ENCODE peak calls at places on chromosomes 5 and 9, in ten cellular contexts. One of them, this sample, is unnamed.

GRCh38 chr9:107650321-107650720 is 160.8 kb upstream of the KLF4 start:
- DNase-seq in Peyer's patch: no peak
- DNase-seq in body of pancreas: no peak
- DNase-seq in IMR-90: peak
- DNase-seq in colonic mucosa: no peak
- DNase-seq in transverse colon: no peak
- DNase-seq in psoas muscle: no peak
- DNase-seq in thoracic aorta: no peak
- DNase-seq in WERI-Rb-1: no peak
- DNase-seq in uterus: no peak
- DNase-seq in this sample: no peak

GRCh38 chr9:74770508-74771261 is 117.0 kb downstream of the TRPM6 start:
- DNase-seq in psoas muscle: no peak
- DNase-seq in uterus: no peak
- DNase-seq in Peyer's patch: no peak
- DNase-seq in body of pancreas: peak
- DNase-seq in WERI-Rb-1: peak
- DNase-seq in colonic mucosa: no peak
- DNase-seq in IMR-90: no peak
- DNase-seq in transverse colon: peak
- DNase-seq in thoracic aorta: no peak
- DNase-seq in this sample: no peak

GRCh38 chr5:142829821-142830220 is 59.6 kb downstream of the ARHGAP26 start:
- DNase-seq in body of pancreas: no peak
- DNase-seq in thoracic aorta: no peak
- DNase-seq in psoas muscle: no peak
- DNase-seq in IMR-90: peak
- DNase-seq in uterus: peak
- DNase-seq in colonic mucosa: no peak
- DNase-seq in Peyer's patch: no peak
- DNase-seq in WERI-Rb-1: no peak
- DNase-seq in transverse colon: no peak
- DNase-seq in this sample: no peak

GRCh38 chr9:98907055-98907454 is 36.7 kb upstream of the COL15A1 start:
- DNase-seq in colonic mucosa: no peak
- DNase-seq in transverse colon: no peak
- DNase-seq in psoas muscle: no peak
- DNase-seq in IMR-90: no peak
- DNase-seq in body of pancreas: no peak
- DNase-seq in uterus: no peak
- DNase-seq in WERI-Rb-1: no peak
- DNase-seq in Peyer's patch: no peak
- DNase-seq in thoracic aorta: no peak
- DNase-seq in this sample: no peak

GRCh38 chr9:110083866-110084265 is 124.1 kb downstream of the C9orf152 start:
- DNase-seq in IMR-90: no peak
- DNase-seq in WERI-Rb-1: no peak
- DNase-seq in colonic mucosa: no peak
- DNase-seq in Peyer's patch: no peak
- DNase-seq in psoas muscle: no peak
- DNase-seq in thoracic aorta: no peak
- DNase-seq in body of pancreas: no peak
- DNase-seq in uterus: no peak
- DNase-seq in transverse colon: no peak
- DNase-seq in this sample: no peak

GRCh38 chr9:91334053-91334452 is 27.7 kb downstream of the AUH start:
- DNase-seq in psoas muscle: no peak
- DNase-seq in uterus: no peak
- DNase-seq in Peyer's patch: no peak
- DNase-seq in colonic mucosa: no peak
- DNase-seq in thoracic aorta: no peak
- DNase-seq in WERI-Rb-1: no peak
- DNase-seq in transverse colon: no peak
- DNase-seq in body of pancreas: no peak
- DNase-seq in IMR-90: peak
- DNase-seq in this sample: no peak

GRCh38 chr5:147348046-147348445 is 113.2 kb downstream of the STK32A start:
- DNase-seq in transverse colon: no peak
- DNase-seq in colonic mucosa: no peak
- DNase-seq in thoracic aorta: no peak
- DNase-seq in psoas muscle: no peak
- DNase-seq in IMR-90: peak
- DNase-seq in WERI-Rb-1: no peak
- DNase-seq in Peyer's patch: no peak
- DNase-seq in body of pancreas: no peak
- DNase-seq in uterus: no peak
- DNase-seq in this sample: no peak

GRCh38 chr9:36725777-36726356 is 153.2 kb downstream of the MELK start:
- DNase-seq in body of pancreas: no peak
- DNase-seq in IMR-90: no peak
- DNase-seq in thoracic aorta: no peak
- DNase-seq in WERI-Rb-1: no peak
- DNase-seq in transverse colon: no peak
- DNase-seq in Peyer's patch: no peak
- DNase-seq in colonic mucosa: no peak
- DNase-seq in uterus: no peak
- DNase-seq in psoas muscle: no peak
- DNase-seq in this sample: no peak

GRCh38 chr9:127884427-127884911 is 7.0 kb upstream of the AK1 start:
- DNase-seq in thoracic aorta: no peak
- DNase-seq in IMR-90: no peak
- DNase-seq in Peyer's patch: no peak
- DNase-seq in colonic mucosa: no peak
- DNase-seq in transverse colon: no peak
- DNase-seq in body of pancreas: peak
- DNase-seq in uterus: peak
- DNase-seq in psoas muscle: peak
- DNase-seq in WERI-Rb-1: no peak
- DNase-seq in this sample: no peak

GRCh38 chr5:65721050-65721774 is 697 bp downstream of the SGTB start:
- DNase-seq in uterus: peak
- DNase-seq in Peyer's patch: peak
- DNase-seq in colonic mucosa: peak
- DNase-seq in thoracic aorta: peak
- DNase-seq in body of pancreas: peak
- DNase-seq in transverse colon: peak
- DNase-seq in psoas muscle: peak
- DNase-seq in IMR-90: peak
- DNase-seq in WERI-Rb-1: peak
- DNase-seq in this sample: peak

GRCh38 chr5:153626836-153627235 is 136.4 kb downstream of the GRIA1 start:
- DNase-seq in psoas muscle: no peak
- DNase-seq in colonic mucosa: no peak
- DNase-seq in IMR-90: no peak
- DNase-seq in Peyer's patch: no peak
- DNase-seq in body of pancreas: no peak
- DNase-seq in thoracic aorta: no peak
- DNase-seq in uterus: no peak
- DNase-seq in transverse colon: no peak
- DNase-seq in WERI-Rb-1: no peak
- DNase-seq in this sample: no peak

GRCh38 chr5:153625826-153626354 is 135.4 kb downstream of the GRIA1 start:
- DNase-seq in body of pancreas: no peak
- DNase-seq in transverse colon: no peak
- DNase-seq in psoas muscle: no peak
- DNase-seq in WERI-Rb-1: no peak
- DNase-seq in thoracic aorta: no peak
- DNase-seq in Peyer's patch: no peak
- DNase-seq in uterus: no peak
- DNase-seq in IMR-90: no peak
- DNase-seq in colonic mucosa: no peak
- DNase-seq in this sample: no peak

GRCh38 chr5:153619706-153620105 is 129.2 kb downstream of the GRIA1 start:
- DNase-seq in uterus: no peak
- DNase-seq in WERI-Rb-1: no peak
- DNase-seq in IMR-90: peak
- DNase-seq in body of pancreas: no peak
- DNase-seq in Peyer's patch: no peak
- DNase-seq in psoas muscle: no peak
- DNase-seq in colonic mucosa: no peak
- DNase-seq in transverse colon: no peak
- DNase-seq in thoracic aorta: no peak
- DNase-seq in this sample: no peak

GRCh38 chr5:153623906-153624765 is 133.7 kb downstream of the GRIA1 start:
- DNase-seq in transverse colon: no peak
- DNase-seq in thoracic aorta: no peak
- DNase-seq in uterus: no peak
- DNase-seq in IMR-90: peak
- DNase-seq in psoas muscle: no peak
- DNase-seq in Peyer's patch: no peak
- DNase-seq in WERI-Rb-1: no peak
- DNase-seq in body of pancreas: no peak
- DNase-seq in colonic mucosa: no peak
- DNase-seq in this sample: no peak

GRCh38 chr5:153623117-153623516 is 132.6 kb downstream of the GRIA1 start:
- DNase-seq in uterus: no peak
- DNase-seq in IMR-90: no peak
- DNase-seq in colonic mucosa: no peak
- DNase-seq in transverse colon: no peak
- DNase-seq in Peyer's patch: no peak
- DNase-seq in psoas muscle: no peak
- DNase-seq in thoracic aorta: no peak
- DNase-seq in WERI-Rb-1: no peak
- DNase-seq in body of pancreas: no peak
- DNase-seq in this sample: no peak
- TF ChIP-seq CTCF in uterus: no peak
- TF ChIP-seq CTCF in IMR-90: no peak
- TF ChIP-seq CTCF in colonic mucosa: no peak
- TF ChIP-seq CTCF in transverse colon: no peak
- TF ChIP-seq CTCF in Peyer's patch: no peak
- TF ChIP-seq CTCF in psoas muscle: no peak
- TF ChIP-seq CTCF in thoracic aorta: no peak
- TF ChIP-seq CTCF in WERI-Rb-1: no peak
- TF ChIP-seq CTCF in body of pancreas: no peak
- TF ChIP-seq CTCF in this sample: no peak

DNA sequence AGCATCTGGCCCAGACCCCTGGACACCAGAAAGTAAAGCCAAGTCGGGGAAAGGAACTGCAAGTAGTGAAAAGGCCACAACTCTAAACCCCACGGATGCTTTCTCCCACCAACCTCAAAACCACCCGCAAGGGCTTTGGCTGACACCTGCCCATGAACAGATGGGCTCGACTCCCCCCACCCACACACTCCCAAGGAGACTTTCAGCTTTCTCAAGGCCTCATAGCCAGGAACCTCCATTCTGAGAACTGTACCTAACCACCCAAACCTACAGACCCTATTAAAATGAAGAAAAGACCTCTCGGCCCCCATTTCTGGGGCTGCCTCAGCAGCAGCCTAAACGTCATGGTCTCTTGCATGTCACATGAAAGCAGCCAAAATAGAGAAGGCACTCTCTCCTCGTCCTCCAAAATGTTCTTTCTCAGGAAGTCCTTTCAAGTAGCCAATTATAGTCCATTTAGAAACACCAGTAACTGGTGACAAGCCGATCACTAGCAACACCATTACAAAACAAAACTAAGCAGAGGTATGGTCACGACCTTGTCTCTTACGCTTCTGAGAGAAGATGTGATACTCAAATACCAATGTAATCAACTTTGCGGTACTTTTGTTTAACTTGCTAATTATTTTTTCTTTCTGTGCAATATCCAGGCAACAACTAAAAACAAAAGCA is 2.9 kb downstream of the B4GALT1 start:
- DNase-seq in thoracic aorta: no peak
- DNase-seq in IMR-90: no peak
- DNase-seq in Peyer's patch: no peak
- DNase-seq in psoas muscle: no peak
- DNase-seq in WERI-Rb-1: peak
- DNase-seq in body of pancreas: no peak
- DNase-seq in colonic mucosa: no peak
- DNase-seq in transverse colon: peak
- DNase-seq in uterus: no peak
- DNase-seq in this sample: no peak
- H3K27ac ChIP-seq in thoracic aorta: peak
- H3K27ac ChIP-seq in IMR-90: no peak
- H3K27ac ChIP-seq in Peyer's patch: peak
- H3K27ac ChIP-seq in psoas muscle: peak
- H3K27ac ChIP-seq in WERI-Rb-1: no peak
- H3K27ac ChIP-seq in body of pancreas: peak
- H3K27ac ChIP-seq in colonic mucosa: peak
- H3K27ac ChIP-seq in transverse colon: peak
- H3K27ac ChIP-seq in uterus: peak
- H3K27ac ChIP-seq in this sample: peak

DNA sequence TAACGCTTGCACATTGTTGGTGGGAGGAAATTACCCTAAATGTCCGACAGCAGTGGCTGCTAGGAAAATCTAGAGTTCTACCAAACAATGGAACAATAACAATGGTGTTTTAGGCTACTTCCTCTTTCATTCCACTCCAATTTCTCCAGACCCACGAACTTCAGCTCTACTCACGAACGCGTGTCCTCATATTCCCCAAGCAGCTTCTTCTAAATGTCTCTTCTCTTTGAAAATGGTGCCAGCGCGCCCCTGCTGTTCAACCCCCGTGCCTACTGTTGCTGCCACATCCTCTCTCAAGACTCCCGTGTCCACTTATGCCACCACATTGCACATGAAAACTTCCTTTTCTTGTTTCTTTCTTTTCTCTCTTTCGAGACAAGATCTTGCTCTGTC is 25.6 kb downstream of the OR2V2 start:
- DNase-seq in colonic mucosa: no peak
- DNase-seq in thoracic aorta: no peak
- DNase-seq in uterus: no peak
- DNase-seq in psoas muscle: no peak
- DNase-seq in WERI-Rb-1: no peak
- DNase-seq in Peyer's patch: no peak
- DNase-seq in body of pancreas: no peak
- DNase-seq in IMR-90: no peak
- DNase-seq in transverse colon: no peak
- DNase-seq in this sample: no peak
- TF ChIP-seq CTCF in colonic mucosa: no peak
- TF ChIP-seq CTCF in thoracic aorta: peak
- TF ChIP-seq CTCF in uterus: peak
- TF ChIP-seq CTCF in psoas muscle: no peak
- TF ChIP-seq CTCF in WERI-Rb-1: no peak
- TF ChIP-seq CTCF in Peyer's patch: no peak
- TF ChIP-seq CTCF in body of pancreas: no peak
- TF ChIP-seq CTCF in IMR-90: no peak
- TF ChIP-seq CTCF in transverse colon: no peak
- TF ChIP-seq CTCF in this sample: no peak

DNA sequence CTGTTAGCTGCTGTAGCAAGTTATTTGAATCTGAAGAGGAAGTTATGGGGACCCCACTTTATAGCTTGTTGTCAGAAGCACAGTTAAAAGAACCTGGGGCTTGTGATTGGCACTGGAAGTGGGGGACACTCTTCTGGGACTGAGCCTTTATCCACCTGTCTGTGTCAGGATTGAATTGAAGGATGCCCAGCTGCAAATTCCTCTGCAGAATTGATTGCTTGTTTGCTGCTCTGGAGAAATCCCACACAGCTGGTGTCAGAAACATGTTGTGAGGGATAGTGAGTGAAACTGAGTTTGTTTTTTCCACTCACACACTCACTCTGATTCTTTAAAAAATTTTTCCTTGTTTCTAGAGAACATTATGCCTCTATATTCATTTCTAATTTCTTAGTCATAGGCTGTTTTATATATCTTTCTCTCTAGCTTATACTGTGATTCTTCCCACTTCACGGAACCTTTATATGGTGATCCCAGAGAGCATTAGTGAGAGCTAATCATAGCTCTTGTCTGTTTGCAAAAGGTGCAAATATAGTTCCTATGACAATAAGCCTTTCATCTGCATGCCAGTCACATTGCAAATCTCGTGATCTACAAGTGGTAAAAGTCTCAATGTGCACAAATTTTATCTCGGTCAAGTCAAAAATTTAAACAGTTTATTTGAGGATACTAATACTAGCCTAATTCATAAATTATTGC is 188.5 kb upstream of the EDIL3 start:
- DNase-seq in body of pancreas: no peak
- DNase-seq in WERI-Rb-1: no peak
- DNase-seq in Peyer's patch: no peak
- DNase-seq in transverse colon: no peak
- DNase-seq in colonic mucosa: no peak
- DNase-seq in psoas muscle: no peak
- DNase-seq in IMR-90: no peak
- DNase-seq in thoracic aorta: no peak
- DNase-seq in uterus: no peak
- DNase-seq in this sample: no peak
- H3K27ac ChIP-seq in body of pancreas: no peak
- H3K27ac ChIP-seq in WERI-Rb-1: no peak
- H3K27ac ChIP-seq in Peyer's patch: no peak
- H3K27ac ChIP-seq in transverse colon: no peak
- H3K27ac ChIP-seq in colonic mucosa: no peak
- H3K27ac ChIP-seq in psoas muscle: no peak
- H3K27ac ChIP-seq in IMR-90: no peak
- H3K27ac ChIP-seq in thoracic aorta: no peak
- H3K27ac ChIP-seq in uterus: no peak
- H3K27ac ChIP-seq in this sample: no peak

This sample was measured in gastrocnemius medialis.